ENCODE peak calls at places on chromosomes 4 and X, in seven cellular contexts. Y is erythroblast; S is HEK293T; T is naive thymus-derived CD8-positive, alpha-beta T cell; H is activated naive CD8-positive, alpha-beta T cell treated with anti-CD3 and anti-CD28 coated beads, Interleukin-2, amount 50 U/mL, for 24 hours; M is PC-3; P is substantia nigra. K is an unnamed sample.

GRCh38 chr4:16116493-16116990 is 32.7 kb upstream of the PROM1 start:
- DNase-seq in Y (no peak), S (no peak), T (no peak), H (no peak), M (no peak), P (no peak), K (no peak)

GRCh38 chr4:116055857-116056827 is 942.7 kb upstream of the NDST4 start:
- DNase-seq in Y (peak; percentile 9), S (no peak), T (no peak), H (no peak), M (peak; percentile 49), P (no peak), K (no peak)

GRCh38 chrX:27966492-27966891 is 14.8 kb downstream of the DCAF8L1 start:
- DNase-seq in Y (no peak), S (no peak), T (no peak), H (no peak), M (peak; percentile 62), P (no peak), K (no peak)

GRCh38 chr4:77104405-77105292 is 28.9 kb upstream of the CCNI start:
- DNase-seq in Y (no peak), S (no peak), T (no peak), H (peak; percentile 8), M (peak; percentile 70), P (peak; percentile 5), K (no peak)

GRCh38 chrX:9569875-9570274 is 105.0 kb downstream of the TBL1X start:
- DNase-seq in Y (no peak), S (no peak), T (no peak), H (no peak), M (no peak), P (no peak), K (no peak)

GRCh38 chr4:46648088-46648744 is 258.3 kb upstream of the GABRA2 start:
- DNase-seq in Y (peak; percentile 39), S (peak; percentile 17), T (no peak), H (no peak), M (peak; percentile 64), P (no peak), K (peak; percentile 46)

GRCh38 chr4:48420172-48420571 is 63.0 kb upstream of the SLC10A4 start:
- DNase-seq in Y (no peak), S (no peak), T (no peak), H (no peak), M (no peak), P (no peak), K (no peak)

GRCh38 chr4:80307183-80307735 is 28.3 kb upstream of the CFAP299 start:
- DNase-seq in Y (no peak), S (peak; percentile 52), T (no peak), H (no peak), M (no peak), P (no peak), K (no peak)

GRCh38 chrX:110159865-110160264 is 157.0 kb downstream of the TMEM164 start:
- DNase-seq in Y (no peak), S (no peak), T (no peak), H (no peak), M (no peak), P (no peak), K (no peak)

GRCh38 chr4:156568479-156568878 is 403.1 kb downstream of the PDGFC start:
- DNase-seq in Y (no peak), S (no peak), T (no peak), H (no peak), M (no peak), P (no peak), K (no peak)

GRCh38 chr4:62517721-62518120 is 1317.6 kb downstream of the ADGRL3 start:
- DNase-seq in Y (no peak), S (no peak), T (no peak), H (no peak), M (no peak), P (no peak), K (no peak)

GRCh38 chrX:12970691-12971202 is 4.2 kb upstream of the TMSB4X start:
- DNase-seq in Y (peak; percentile 50), S (no peak), T (no peak), H (no peak), M (peak; percentile 39), P (peak; percentile 15), K (no peak)

GRCh38 chr4:145131848-145132247 is 33.7 kb downstream of the ABCE1 start:
- DNase-seq in Y (no peak), S (no peak), T (no peak), H (no peak), M (no peak), P (no peak), K (no peak)

GRCh38 chr4:156109943-156110925 is 156.6 kb upstream of the CTSO start:
- DNase-seq in Y (no peak), S (peak; percentile 34), T (no peak), H (no peak), M (no peak), P (no peak), K (no peak)

GRCh38 chr4:79255793-79256192 is 70.1 kb downstream of the NAA11 start:
- DNase-seq in Y (no peak), S (no peak), T (no peak), H (no peak), M (no peak), P (no peak), K (no peak)

GRCh38 chr4:26441771-26442170 is 48.5 kb downstream of the CCKAR start:
- DNase-seq in Y (no peak), S (no peak), T (no peak), H (no peak), M (no peak), P (no peak), K (no peak)

GRCh38 chr4:102352774-102353173 is 7.5 kb upstream of the SLC39A8 start:
- DNase-seq in Y (no peak), S (no peak), T (no peak), H (no peak), M (no peak), P (no peak), K (no peak)

K was measured in SW480.